ENCODE peak calls at places on chromosomes 16 and 17, in eight cellular contexts. S is A549; A is activated effector memory CD4-positive, alpha-beta T cell treated with anti-CD3 and anti-CD28 coated beads, Interleukin-2, amount 50 U/mL, for 16 hours; I is effector CD4-positive, alpha-beta T cell; P is stimulated activated naive CD8-positive, alpha-beta T cell treated with anti-CD3 and anti-CD28 coated beads, Interleukin-15, Interleukin-2, amounts not matched to agents 100 U/mL and 50 U/mL, for 24 hours; N is lower leg skin; C is sigmoid colon; W is AG08395. X is an unnamed sample.

GRCh38 chr17:31740611-31741082 is 118.4 kb downstream of the COPRS start:
- DNase-seq in S (no peak), A (no peak), I (no peak), P (no peak), N (no peak), C (no peak), W (peak), X (no peak)

GRCh38 chr17:56656961-56657360 is 63.5 kb downstream of the NOG start:
- DNase-seq in S (no peak), A (no peak), I (no peak), P (no peak), N (no peak), C (no peak), W (no peak), X (no peak)

GRCh38 chr16:49556252-49557069 is 182.9 kb downstream of the C16orf78 start:
- DNase-seq in S (peak), A (no peak), I (no peak), P (no peak), N (no peak), C (no peak), W (no peak), X (no peak)

GRCh38 chr17:42522263-42522790 is 13.7 kb upstream of the NAGLU start:
- DNase-seq in S (no peak), A (no peak), I (no peak), P (no peak), N (no peak), C (no peak), W (no peak), X (no peak)

GRCh38 chr17:29133146-29133713 is 47.0 kb downstream of the MYO18A start:
- DNase-seq in S (peak), A (no peak), I (no peak), P (no peak), N (no peak), C (no peak), W (peak), X (no peak)

GRCh38 chr17:50904522-50905459 is 38.6 kb upstream of the TOB1 start:
- DNase-seq in S (no peak), A (no peak), I (no peak), P (no peak), N (peak), C (peak), W (no peak), X (peak)

GRCh38 chr16:1763521-1764511 is 7.5 kb downstream of the NME3 start:
- DNase-seq in S (peak), A (no peak), I (no peak), P (no peak), N (no peak), C (no peak), W (no peak), X (no peak)

GRCh38 chr17:3983945-3984484 is 19.8 kb upstream of the ATP2A3 start:
- DNase-seq in S (peak), A (no peak), I (no peak), P (no peak), N (no peak), C (no peak), W (no peak), X (peak)

GRCh38 chr17:56812971-56813388 is 20.7 kb downstream of the C17orf67 start:
- DNase-seq in S (no peak), A (no peak), I (no peak), P (no peak), N (no peak), C (no peak), W (no peak), X (no peak)

GRCh38 chr16:66695474-66695934 is 1.0 kb downstream of the CMTM4 start:
- DNase-seq in S (no peak), A (no peak), I (no peak), P (no peak), N (no peak), C (no peak), W (no peak), X (no peak)

GRCh38 chr17:37368577-37368976 is 7.2 kb upstream of the C17orf78 start:
- DNase-seq in S (no peak), A (no peak), I (no peak), P (no peak), N (no peak), C (no peak), W (peak), X (no peak)

GRCh38 chr17:48131216-48131824 is 23.8 kb downstream of the SNX11 start:
- DNase-seq in S (peak), A (peak), I (peak), P (peak), N (peak), C (peak), W (peak), X (no peak)

GRCh38 chr17:39753514-39754160 is 15.9 kb downstream of the GRB7 start:
- DNase-seq in S (no peak), A (peak), I (peak), P (peak), N (peak), C (peak), W (peak), X (no peak)

GRCh38 chr16:69839798-69840409 is 77.8 kb downstream of the WWP2 start:
- DNase-seq in S (no peak), A (no peak), I (no peak), P (no peak), N (no peak), C (no peak), W (no peak), X (peak)

GRCh38 chr17:14078027-14078426 is 8.7 kb downstream of the COX10 start:
- DNase-seq in S (no peak), A (no peak), I (no peak), P (no peak), N (no peak), C (no peak), W (no peak), X (no peak)

GRCh38 chr16:57623251-57624043 is 5.0 kb upstream of the ADGRG1 start:
- DNase-seq in S (peak), A (no peak), I (no peak), P (no peak), N (no peak), C (peak), W (no peak), X (peak)

GRCh38 chr17:30236807-30237206 is 1.3 kb upstream of the SLC6A4 start:
- DNase-seq in S (peak), A (no peak), I (no peak), P (peak), N (peak), C (no peak), W (peak), X (peak)

GRCh38 chr17:17538417-17539391 is 42.5 kb upstream of the RASD1 start:
- DNase-seq in S (peak), A (no peak), I (no peak), P (no peak), N (no peak), C (no peak), W (no peak), X (no peak)

GRCh38 chr16:74605746-74606520 is 981 bp downstream of the GLG1 start:
- DNase-seq in S (no peak), A (peak), I (no peak), P (no peak), N (no peak), C (peak), W (no peak), X (no peak)

GRCh38 chr16:74169687-74170522 is 126.7 kb upstream of the PSMD7 start:
- DNase-seq in S (peak), A (no peak), I (no peak), P (no peak), N (no peak), C (no peak), W (no peak), X (no peak)

GRCh38 chr17:40304464-40304863 is 4.5 kb upstream of the RARA start:
- DNase-seq in S (no peak), A (no peak), I (no peak), P (no peak), N (peak), C (peak), W (peak), X (no peak)

GRCh38 chr17:59561042-59561441 is 4.4 kb upstream of the DHX40 start:
- DNase-seq in S (peak), A (no peak), I (no peak), P (no peak), N (no peak), C (no peak), W (peak), X (no peak)

GRCh38 chr16:49048557-49048956 is 233.1 kb downstream of the CBLN1 start:
- DNase-seq in S (no peak), A (no peak), I (no peak), P (no peak), N (no peak), C (no peak), W (peak), X (no peak)

GRCh38 chr17:869067-869466 is 86.9 kb downstream of the MRM3 start:
- DNase-seq in S (no peak), A (no peak), I (no peak), P (no peak), N (peak), C (peak), W (peak), X (no peak)

GRCh38 chr17:65531508-65532431 is 29.7 kb downstream of the AXIN2 start:
- DNase-seq in S (no peak), A (peak), I (no peak), P (no peak), N (peak), C (peak), W (peak), X (peak)

GRCh38 chr17:14699569-14700190 is 398.8 kb downstream of the HS3ST3B1 start:
- DNase-seq in S (peak), A (no peak), I (no peak), P (no peak), N (no peak), C (no peak), W (no peak), X (no peak)

GRCh38 chr17:44345497-44346026 is 460 bp downstream of the GRN start:
- DNase-seq in S (peak), A (peak), I (peak), P (peak), N (no peak), C (no peak), W (peak), X (no peak)

GRCh38 chr17:50890675-50891516 is 24.7 kb upstream of the TOB1 start:
- DNase-seq in S (peak), A (no peak), I (no peak), P (no peak), N (no peak), C (no peak), W (no peak), X (no peak)

GRCh38 chr16:49058382-49058781 is 223.3 kb downstream of the CBLN1 start:
- DNase-seq in S (no peak), A (no peak), I (no peak), P (no peak), N (no peak), C (no peak), W (no peak), X (no peak)